ENCODE peak calls at places on chromosomes 5 and 9, in five cellular contexts. E is effector memory CD4-positive, alpha-beta T cell; G is AG04449; O is body of pancreas; L is thyroid gland. M is an unnamed sample.

GRCh38 chr9:108439967-108440366 is 415.8 kb downstream of the ACTL7B start:
- DNase-seq in L (no peak), O (no peak), G (peak), E (no peak), M (peak)

GRCh38 chr5:173201636-173202265 is 33.3 kb downstream of the NKX2-5 start:
- DNase-seq in O (no peak), L (no peak), G (peak), E (no peak), M (peak)

GRCh38 chr5:149667084-149667826 is 62.9 kb upstream of the PPARGC1B start:
- DNase-seq in L (no peak), E (no peak), G (no peak), O (no peak), M (no peak)

GRCh38 chr9:23005061-23005690 is 558.6 kb downstream of the DMRTA1 start:
- DNase-seq in E (no peak), G (no peak), L (no peak), O (no peak), M (no peak)

GRCh38 chr5:105430516-105430915 is 1867.9 kb upstream of the NUDT12 start:
- DNase-seq in L (no peak), O (no peak), E (no peak), G (no peak), M (no peak)

GRCh38 chr9:37920471-37921167 is 16.7 kb upstream of the SLC25A51 start:
- DNase-seq in O (no peak), E (no peak), L (peak), G (no peak), M (no peak)

GRCh38 chr9:136693490-136694162 is 6.4 kb upstream of the AGPAT2 start:
- DNase-seq in G (no peak), L (peak), O (peak), E (no peak), M (no peak)

GRCh38 chr5:77285442-77285841 is 75.0 kb downstream of the PDE8B start:
- DNase-seq in G (no peak), O (no peak), E (no peak), L (no peak), M (no peak)

GRCh38 chr9:21837501-21837900 is 35.1 kb downstream of the MTAP start:
- DNase-seq in L (peak), O (no peak), G (no peak), E (no peak), M (no peak)

GRCh38 chr9:86637515-86637914 is 283.3 kb upstream of the TUT7 start:
- DNase-seq in L (peak), G (no peak), O (peak), E (no peak), M (no peak)

GRCh38 chr5:6181147-6181729 is 197.1 kb downstream of the MED10 start:
- DNase-seq in E (no peak), L (no peak), G (no peak), O (no peak), M (no peak)

GRCh38 chr5:123483446-123484077 is 28.4 kb upstream of the CSNK1G3 start:
- DNase-seq in G (no peak), O (no peak), E (no peak), L (no peak), M (no peak)

DNA sequence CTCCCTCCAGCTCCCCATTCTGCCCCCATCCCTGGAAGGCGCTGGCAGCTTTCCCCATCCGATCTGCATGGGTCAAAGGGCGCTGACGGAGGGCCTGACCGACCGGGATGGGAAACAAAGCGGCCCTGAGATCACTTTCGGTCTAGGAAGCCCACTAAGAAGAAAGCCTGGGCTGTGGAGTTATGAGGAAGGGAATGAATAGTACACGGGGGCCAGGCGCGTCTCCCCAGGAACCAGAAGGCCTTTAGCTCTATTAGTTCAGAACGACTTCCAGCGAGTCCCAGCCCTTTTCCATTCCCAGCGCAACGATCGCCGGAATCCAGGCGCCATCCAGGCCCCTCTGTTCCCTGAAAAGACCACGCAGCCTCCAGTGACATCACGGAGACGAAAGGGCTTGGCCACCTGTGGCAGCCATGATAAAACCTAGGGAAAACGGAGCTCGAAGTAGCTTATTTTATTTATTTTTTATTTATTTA is 70.1 kb upstream of the CCDC180 start:
- DNase-seq in L (no peak), E (no peak), G (no peak), O (no peak), M (no peak)
- H3K4me3 ChIP-seq in L (no peak), E (no peak), G (peak), O (no peak), M (peak)

GRCh38 chr5:30747412-30747811 is 446.1 kb upstream of the CDH6 start:
- DNase-seq in E (no peak), O (no peak), L (no peak), G (no peak), M (no peak)

GRCh38 chr5:30752015-30752414 is 441.5 kb upstream of the CDH6 start:
- DNase-seq in G (no peak), L (no peak), E (no peak), O (no peak), M (no peak)

GRCh38 chr5:30749971-30750370 is 443.5 kb upstream of the CDH6 start:
- DNase-seq in G (no peak), L (no peak), E (no peak), O (no peak), M (no peak)
- H3K4me3 ChIP-seq in G (no peak), L (no peak), E (no peak), O (no peak), M (no peak)

DNA sequence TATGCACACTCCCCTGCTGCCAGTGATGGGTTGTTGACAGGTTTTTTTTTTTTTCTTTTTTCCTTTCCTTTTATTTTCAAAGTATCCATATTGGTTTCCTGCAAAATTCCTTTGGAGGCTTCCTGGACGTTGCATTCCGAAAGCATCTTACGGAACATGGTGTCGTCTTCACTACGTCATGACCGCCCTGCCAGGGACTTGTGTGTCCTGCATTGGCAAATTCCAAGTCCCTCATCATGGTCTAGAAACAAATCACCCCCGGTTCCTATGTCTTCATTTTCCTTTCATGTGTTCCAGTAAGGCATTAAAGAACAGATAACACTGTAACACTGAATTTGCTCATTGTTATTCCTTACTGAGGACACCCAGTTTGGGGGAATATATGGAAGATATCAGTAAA is 35.0 kb upstream of the ADAMTSL1 start:
- DNase-seq in O (no peak), E (no peak), G (no peak), L (no peak), M (no peak)
- H3K4me3 ChIP-seq in O (no peak), E (no peak), G (peak), L (no peak), M (peak)

DNA sequence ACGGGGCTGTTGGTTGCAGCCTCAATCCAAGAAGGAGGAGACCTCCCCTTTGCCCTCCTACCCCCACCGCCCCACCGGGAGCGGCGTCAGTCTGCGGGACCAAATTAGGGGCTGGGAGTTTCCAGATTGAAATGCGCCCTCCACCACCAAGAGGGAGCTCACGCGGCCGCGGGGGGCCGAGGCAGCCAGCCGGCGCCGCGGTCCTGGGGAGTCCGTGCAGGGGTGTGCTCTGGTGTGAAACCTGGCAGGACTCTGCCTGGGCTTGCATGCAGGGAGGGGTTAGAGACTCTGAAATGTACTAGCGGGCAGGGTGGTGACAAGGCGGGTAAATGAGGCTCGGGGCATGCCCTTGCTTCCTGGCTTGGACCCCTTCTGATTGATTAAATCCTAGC is 989 bp upstream of the FBN2 start:
- DNase-seq in L (peak), E (no peak), O (no peak), G (no peak), M (no peak)
- H3K4me3 ChIP-seq in L (no peak), E (no peak), O (no peak), G (peak), M (peak)

GRCh38 chr9:133125706-133126696 is 5.0 kb upstream of the RALGDS start:
- DNase-seq in O (no peak), E (no peak), G (no peak), L (peak), M (no peak)
- H3K4me3 ChIP-seq in O (no peak), E (no peak), G (peak), L (no peak), M (no peak)

DNA sequence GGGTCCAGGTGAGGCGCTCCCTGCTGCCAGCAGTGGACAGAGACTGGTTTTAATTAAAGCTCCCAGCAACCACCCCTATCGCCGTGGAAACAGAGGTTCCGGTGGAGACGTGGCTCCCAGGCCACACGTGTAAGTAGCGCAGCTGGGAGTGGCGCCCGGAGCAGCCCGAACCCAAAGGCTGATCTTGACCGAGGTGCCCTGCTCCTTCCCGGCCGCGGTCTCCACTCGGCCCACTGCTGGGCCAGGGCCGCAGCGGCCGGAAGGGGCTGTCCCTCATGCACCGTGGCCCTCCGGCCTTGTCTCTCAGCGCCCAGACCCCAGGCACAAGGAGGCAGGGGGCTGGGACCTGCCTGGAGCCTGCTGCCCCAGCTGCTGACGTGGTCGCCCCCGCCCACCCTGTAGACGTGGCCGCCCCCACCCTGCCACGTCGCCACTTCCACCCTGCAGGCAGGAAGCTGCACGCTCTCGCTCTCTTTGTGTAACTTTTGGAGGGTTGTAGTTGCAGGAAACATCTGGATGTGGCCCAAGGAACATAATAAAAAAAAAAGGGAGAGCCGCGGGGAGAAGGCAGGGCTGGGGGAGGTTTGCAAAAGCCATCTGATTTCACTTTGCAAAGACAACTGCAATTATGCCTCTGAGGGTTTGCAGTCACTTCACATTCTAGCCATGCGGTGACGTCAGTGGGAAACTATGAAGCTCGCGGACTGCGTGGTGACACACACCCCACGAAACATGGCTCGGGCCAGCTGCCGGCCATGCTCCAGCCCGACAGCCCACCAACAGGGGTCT is 129.9 kb downstream of the RXRA start:
- DNase-seq in E (peak), L (peak), O (peak), G (peak), M (peak)
- H3K4me3 ChIP-seq in E (peak), L (no peak), O (no peak), G (peak), M (no peak)

GRCh38 chr9:105458404-105458803 is 10.6 kb downstream of the FSD1L start:
- DNase-seq in O (no peak), L (no peak), E (no peak), G (no peak), M (no peak)

GRCh38 chr9:105459329-105459728 is 11.5 kb downstream of the FSD1L start:
- DNase-seq in O (no peak), G (no peak), E (no peak), L (no peak), M (no peak)

GRCh38 chr9:105452185-105452584 is 4.4 kb downstream of the FSD1L start:
- DNase-seq in E (no peak), O (no peak), L (no peak), G (no peak), M (no peak)

GRCh38 chr9:105455836-105456475 is 8.1 kb downstream of the FSD1L start:
- DNase-seq in E (no peak), O (no peak), G (no peak), L (no peak), M (no peak)

DNA sequence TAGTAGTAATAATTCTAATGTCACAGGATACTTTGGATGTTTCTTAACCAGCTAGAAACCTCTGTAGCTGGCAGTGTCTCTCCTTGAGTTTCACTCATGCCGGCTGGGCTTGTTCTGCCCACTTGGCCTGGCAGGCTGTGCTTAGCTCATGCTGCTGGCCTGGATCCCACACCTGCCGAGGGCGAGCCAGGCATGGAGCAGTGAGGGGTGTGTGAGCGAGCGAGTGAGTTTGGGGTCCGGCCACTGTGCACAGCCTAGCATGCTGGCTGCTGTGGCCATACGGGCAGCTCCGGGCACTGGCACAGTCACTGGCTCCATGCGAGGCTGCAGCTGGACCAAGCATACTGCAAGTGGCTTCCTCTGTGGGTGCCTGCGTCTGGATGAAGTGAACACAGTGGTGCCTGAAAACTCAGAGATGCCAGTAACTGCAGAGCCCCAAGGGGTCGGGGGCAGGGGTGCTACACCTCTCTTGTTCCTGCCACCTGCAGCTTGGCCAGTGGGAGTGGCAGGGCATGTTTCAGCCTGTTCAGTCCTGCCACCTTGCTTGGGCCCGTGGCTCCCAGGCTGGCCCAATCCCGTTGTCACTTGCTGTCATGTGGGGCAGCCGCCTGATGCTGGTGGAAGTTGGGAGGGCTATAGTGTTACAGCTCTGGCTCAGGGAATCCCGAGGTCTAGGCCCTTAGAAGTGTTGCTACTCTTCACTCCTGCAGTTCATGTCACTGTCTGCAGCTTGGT is 9.9 kb downstream of the FSD1L start:
- DNase-seq in E (no peak), L (peak), O (peak), G (no peak), M (no peak)
- H3K4me3 ChIP-seq in E (no peak), L (no peak), O (no peak), G (no peak), M (no peak)

GRCh38 chr9:36720043-36720442 is 147.3 kb downstream of the MELK start:
- DNase-seq in E (no peak), O (no peak), L (no peak), G (no peak), M (no peak)
- H3K4me3 ChIP-seq in E (no peak), O (no peak), L (no peak), G (no peak), M (no peak)

GRCh38 chr5:1505506-1506241 is 18.1 kb downstream of the LPCAT1 start:
- DNase-seq in L (no peak), G (no peak), E (no peak), O (no peak), M (no peak)
- H3K4me3 ChIP-seq in L (no peak), G (no peak), E (no peak), O (no peak), M (no peak)